ENCODE peak calls at places on chromosome 1, in five cellular contexts. W, M, C, D and K are unnamed samples.

GRCh38 chr1:46761740-46762139 is 37.1 kb upstream of the CYP4B1 start:
- DNase-seq in W (no peak), M (no peak), C (no peak), D (no peak), K (no peak)

GRCh38 chr1:169486281-169486904 is 649 bp upstream of the SLC19A2 start:
- DNase-seq in W (peak; percentile 38), M (no peak), C (no peak), D (no peak), K (no peak)

GRCh38 chr1:92315766-92316413 is 17.0 kb downstream of the RPAP2 start:
- DNase-seq in W (no peak), M (no peak), C (no peak), D (no peak), K (no peak)

GRCh38 chr1:174954686-174955669 is 44.8 kb upstream of the CACYBP start:
- DNase-seq in W (no peak), M (no peak), C (no peak), D (no peak), K (no peak)

GRCh38 chr1:6343506-6344405 is 49.8 kb downstream of the ACOT7 start:
- DNase-seq in W (peak; percentile 81), M (peak; percentile 92), C (peak; percentile 50), D (no peak), K (peak; percentile 90)

GRCh38 chr1:230861970-230862595 is 6.2 kb downstream of the C1orf198 start:
- DNase-seq in W (no peak), M (no peak), C (no peak), D (no peak), K (no peak)

GRCh38 chr1:169289016-169289415 is 78.6 kb downstream of the NME7 start:
- DNase-seq in W (no peak), M (no peak), C (no peak), D (no peak), K (no peak)

GRCh38 chr1:76158126-76158525 is 83.6 kb downstream of the ST6GALNAC3 start:
- DNase-seq in W (no peak), M (no peak), C (no peak), D (no peak), K (no peak)

GRCh38 chr1:219460561-219461511 is 152.1 kb downstream of the ZC3H11B start:
- DNase-seq in W (no peak), M (no peak), C (no peak), D (peak; percentile 79), K (no peak)

GRCh38 chr1:7422966-7423365 is 348.1 kb upstream of the VAMP3 start:
- DNase-seq in W (no peak), M (no peak), C (no peak), D (no peak), K (no peak)

GRCh38 chr1:32394890-32395415 is 712 bp upstream of the BSDC1 start:
- DNase-seq in W (no peak), M (no peak), C (peak; percentile 56), D (no peak), K (no peak)

GRCh38 chr1:187491082-187491720 is 662.5 kb downstream of the PLA2G4A start:
- DNase-seq in W (no peak), M (no peak), C (peak; percentile 45), D (no peak), K (no peak)

GRCh38 chr1:206144605-206145004 is 27.4 kb upstream of the AVPR1B start:
- DNase-seq in W (no peak), M (no peak), C (no peak), D (no peak), K (no peak)

GRCh38 chr1:181485276-181486097 is 2.2 kb downstream of the CACNA1E start:
- DNase-seq in W (no peak), M (peak; percentile 83), C (no peak), D (peak; percentile 53), K (peak; percentile 81)

GRCh38 chr1:99964806-99965205 is 5.0 kb upstream of the SLC35A3 start:
- DNase-seq in W (no peak), M (no peak), C (peak; percentile 7), D (no peak), K (peak; percentile 24)

GRCh38 chr1:77986810-77987209 is 7.9 kb upstream of the FUBP1 start:
- DNase-seq in W (no peak), M (no peak), C (no peak), D (no peak), K (no peak)

GRCh38 chr1:1086911-1087341 is 12.8 kb upstream of the RNF223 start:
- DNase-seq in W (no peak), M (no peak), C (no peak), D (no peak), K (no peak)

GRCh38 chr1:67687649-67688048 is 2.6 kb downstream of the GADD45A start:
- DNase-seq in W (peak; percentile 65), M (no peak), C (peak; percentile 37), D (no peak), K (no peak)

GRCh38 chr1:170351368-170351946 is 180.5 kb upstream of the GORAB start:
- DNase-seq in W (no peak), M (no peak), C (no peak), D (no peak), K (no peak)

GRCh38 chr1:215776336-215776735 is 209.2 kb downstream of the KCTD3 start:
- DNase-seq in W (no peak), M (no peak), C (no peak), D (no peak), K (peak; percentile 44)

GRCh38 chr1:236024655-236025054 is 40.2 kb downstream of the NID1 start:
- DNase-seq in W (no peak), M (no peak), C (no peak), D (no peak), K (no peak)

GRCh38 chr1:119766374-119766794 is 2.3 kb downstream of the HMGCS2 start:
- DNase-seq in W (no peak), M (no peak), C (peak; percentile 93), D (no peak), K (no peak)

GRCh38 chr1:203428981-203429599 is 46.5 kb upstream of the PRELP start:
- DNase-seq in W (no peak), M (no peak), C (no peak), D (peak; percentile 70), K (no peak)

GRCh38 chr1:116855788-116856187 is 53.9 kb upstream of the PTGFRN start:
- DNase-seq in W (no peak), M (no peak), C (no peak), D (no peak), K (no peak)

GRCh38 chr1:36341626-36342320 is 18.3 kb upstream of the EVA1B start:
- DNase-seq in W (no peak), M (no peak), C (no peak), D (no peak), K (no peak)

GRCh38 chr1:172279951-172280350 is 140.5 kb upstream of the C1orf105 start:
- DNase-seq in W (peak; percentile 27), M (no peak), C (no peak), D (no peak), K (no peak)

GRCh38 chr1:58626293-58626692 is 49.2 kb upstream of the TACSTD2 start:
- DNase-seq in W (no peak), M (no peak), C (no peak), D (no peak), K (no peak)

GRCh38 chr1:200053091-200053490 is 25.6 kb downstream of the NR5A2 start:
- DNase-seq in W (no peak), M (no peak), C (no peak), D (no peak), K (no peak)

GRCh38 chr1:171610385-171610784 is 11.7 kb upstream of the MYOCOS start:
- DNase-seq in W (no peak), M (no peak), C (no peak), D (no peak), K (no peak)

GRCh38 chr1:67441183-67441582 is 11.0 kb upstream of the SERBP1 start:
- DNase-seq in W (peak; percentile 54), M (no peak), C (peak; percentile 17), D (no peak), K (no peak)

GRCh38 chr1:41171266-41171874 is 70.7 kb downstream of the SCMH1 start:
- DNase-seq in W (no peak), M (no peak), C (no peak), D (no peak), K (no peak)

GRCh38 chr1:52368383-52369172 is 2.6 kb upstream of the CC2D1B start:
- DNase-seq in W (no peak), M (peak; percentile 79), C (peak; percentile 58), D (no peak), K (peak; percentile 86)

GRCh38 chr1:53726009-53726600 is 12.9 kb downstream of the GLIS1 start:
- DNase-seq in W (no peak), M (no peak), C (no peak), D (no peak), K (no peak)

GRCh38 chr1:53727461-53727860 is 11.5 kb downstream of the GLIS1 start:
- DNase-seq in W (no peak), M (no peak), C (no peak), D (no peak), K (no peak)

GRCh38 chr1:53722025-53722424 is 16.9 kb downstream of the GLIS1 start:
- DNase-seq in W (no peak), M (no peak), C (no peak), D (no peak), K (no peak)

GRCh38 chr1:53728196-53728595 is 10.8 kb downstream of the GLIS1 start:
- DNase-seq in W (no peak), M (no peak), C (no peak), D (no peak), K (no peak)

GRCh38 chr1:53725238-53725689 is 13.7 kb downstream of the GLIS1 start:
- DNase-seq in W (peak; percentile 43), M (peak; percentile 72), C (peak; percentile 15), D (no peak), K (peak; percentile 86)
- TF ChIP-seq CREB1 in W (no peak), M (peak; percentile 7), C (no peak), D (no peak), K (no peak)

GRCh38 chr1:44803312-44804095 is 3.3 kb downstream of the PLK3 start:
- DNase-seq in W (no peak), M (no peak), C (no peak), D (no peak), K (no peak)
- H3K4me1 ChIP-seq in W (peaks cover 83% of the 10 kb centered on the region), M (peaks cover 28% of the 10 kb centered on the region), C (peaks cover 65% of the 10 kb centered on the region), D (peaks cover 36% of the 10 kb centered on the region), K (peaks cover 28% of the 10 kb centered on the region)

DNA sequence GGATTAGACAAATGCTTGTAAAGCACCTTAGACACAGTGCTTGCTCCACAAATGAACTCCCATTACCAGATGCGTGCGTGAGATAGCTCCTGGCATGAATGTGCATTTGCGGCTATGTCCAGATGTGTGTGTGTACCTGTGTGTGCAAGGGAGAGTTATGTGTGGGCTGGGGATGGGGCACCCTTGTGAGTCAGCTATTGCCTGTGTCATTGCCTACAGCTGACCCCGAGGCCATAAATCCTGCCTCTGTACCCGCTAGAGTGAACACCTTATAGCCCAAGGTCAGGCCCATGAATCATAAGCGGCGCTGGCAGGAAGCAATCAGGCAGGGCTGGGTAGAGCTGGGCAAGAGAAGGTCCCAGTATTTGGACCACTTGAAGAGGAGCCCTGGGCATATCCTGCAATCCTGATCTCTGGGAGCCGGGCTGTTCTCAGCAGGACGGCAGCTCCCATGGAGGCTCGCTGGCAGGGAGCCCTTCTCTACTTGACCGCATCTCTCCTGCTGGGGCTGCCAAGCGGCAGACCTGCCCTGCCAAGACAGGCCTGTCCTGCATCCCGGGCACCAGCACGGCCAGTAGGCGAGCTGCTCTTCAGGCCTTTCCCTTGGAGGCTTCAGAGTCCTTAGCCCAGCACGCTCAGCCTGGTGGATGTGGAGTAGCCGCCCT is 86.4 kb downstream of the TMEM53 start:
- DNase-seq in W (peak; percentile 35), M (no peak), C (peak; percentile 51), D (no peak), K (no peak)
- TF ChIP-seq CREB1 in W (no peak), M (no peak), C (no peak), D (no peak), K (no peak)

GRCh38 chr1:12152106-12152891 is 14.5 kb upstream of the TNFRSF1B start:
- DNase-seq in W (no peak), M (no peak), C (no peak), D (peak; percentile 98), K (no peak)
- H3K4me1 ChIP-seq in W (peaks cover 24% of the 10 kb centered on the region), M (no peaks in the 10 kb centered on the region), C (peaks cover 18% of the 10 kb centered on the region), D (peaks cover 76% of the 10 kb centered on the region), K (peaks cover 3% of the 10 kb centered on the region)